ENCODE peak calls at places on chromosomes 5 and 9, in ten cellular contexts. N is NCI-H774; O is CD4-positive, CD25-positive, alpha-beta regulatory T cell; S is HEK293T; B is nucleus accumbens; L is fibroblast of lung; W is NCI-H1417; Q is GM13976; M is choroid plexus epithelial cell; Z is pulmonary artery endothelial cell. A is an unnamed sample.

GRCh38 chr9:133524679-133525228 is at the start of gene MYMK:
- DNase-seq in L (no peak), S (no peak), W (no peak), M (no peak), O (no peak), Q (no peak), Z (no peak), B (no peak), N (no peak), A (no peak)

GRCh38 chr9:110588296-110588695 is 8.8 kb upstream of the SVEP1 start:
- DNase-seq in N (no peak), Q (no peak), Z (no peak), L (no peak), W (no peak), B (no peak), S (no peak), O (no peak), M (peak), A (no peak)

GRCh38 chr5:143086851-143087637 is 316.4 kb downstream of the NR3C1 start:
- DNase-seq in O (no peak), M (peak), B (no peak), W (no peak), Z (no peak), Q (no peak), N (no peak), L (no peak), S (peak), A (no peak)

GRCh38 chr9:128828267-128828666 is 1.3 kb downstream of the SPOUT1 start:
- DNase-seq in B (no peak), M (no peak), L (no peak), W (no peak), Q (no peak), N (no peak), O (no peak), Z (no peak), S (no peak), A (no peak)

GRCh38 chr9:127574089-127574921 is 37.8 kb upstream of the STXBP1 start:
- DNase-seq in O (no peak), B (peak), M (no peak), W (peak), N (peak), Q (no peak), L (no peak), Z (no peak), S (no peak), A (no peak)

GRCh38 chr5:56330806-56331205 is 97.7 kb upstream of the ANKRD55 start:
- DNase-seq in Q (no peak), W (no peak), O (no peak), L (no peak), S (no peak), B (no peak), N (no peak), M (no peak), Z (no peak), A (no peak)

GRCh38 chr5:131640043-131640856 is 5.2 kb upstream of the RAPGEF6 start:
- DNase-seq in Z (no peak), W (no peak), O (peak), S (no peak), Q (peak), B (peak), L (no peak), N (no peak), M (peak), A (peak)

GRCh38 chr5:107874810-107875209 is 204.1 kb upstream of the EFNA5 start:
- DNase-seq in L (peak), O (no peak), N (no peak), Z (no peak), Q (no peak), M (no peak), B (no peak), W (no peak), S (no peak), A (no peak)

GRCh38 chr5:142520885-142521284 is 165.0 kb downstream of the FGF1 start:
- DNase-seq in L (peak), W (no peak), Z (no peak), M (no peak), N (no peak), O (no peak), Q (no peak), S (no peak), B (no peak), A (no peak)

GRCh38 chr5:72459089-72459661 is 48.0 kb downstream of the ZNF366 start:
- DNase-seq in L (no peak), M (peak), S (no peak), W (no peak), B (no peak), Z (no peak), N (no peak), O (no peak), Q (peak), A (no peak)

GRCh38 chr5:11384441-11385250 is 519.6 kb downstream of the CTNND2 start:
- DNase-seq in L (no peak), B (peak), Q (peak), Z (no peak), O (no peak), N (no peak), W (peak), M (no peak), S (no peak), A (no peak)

A was measured in stimulated activated CD4-positive, alpha-beta T cell treated with anti-CD3 and anti-CD28 coated beads, TNF-alpha, amount 100 ng/mL, for 1 hour.